ENCODE peak calls at places on chromosomes 6 and 20, in four cellular contexts. F, U, W and D are unnamed samples.

GRCh38 chr20:17683218-17684076 is 1.4 kb upstream of the RRBP1 start:
- DNase-seq in W (no peak), U (no peak), F (no peak), D (no peak)

GRCh38 chr6:100171533-100172321 is 177.7 kb upstream of the MCHR2 start:
- DNase-seq in U (no peak), F (no peak), W (no peak), D (peak)

GRCh38 chr20:40080059-40080652 is 608.9 kb downstream of the MAFB start:
- DNase-seq in F (no peak), U (no peak), W (no peak), D (no peak)

GRCh38 chr6:115577270-115577669 is 483.4 kb downstream of the FRK start:
- DNase-seq in F (no peak), U (no peak), W (no peak), D (no peak)

GRCh38 chr6:136969433-136969832 is 47.3 kb downstream of the SLC35D3 start:
- DNase-seq in U (no peak), F (peak), W (no peak), D (peak)

GRCh38 chr20:63015147-63015664 is 8.4 kb upstream of the BHLHE23 start:
- DNase-seq in W (no peak), F (no peak), U (no peak), D (no peak)

GRCh38 chr6:154891901-154892300 is 103.2 kb upstream of the TIAM2 start:
- DNase-seq in F (no peak), U (no peak), W (peak), D (no peak)

GRCh38 chr6:39416728-39417127 is 94.2 kb upstream of the KCNK16 start:
- DNase-seq in F (no peak), W (peak), U (no peak), D (peak)

GRCh38 chr6:4582506-4582905 is 193.7 kb upstream of the CDYL start:
- DNase-seq in F (no peak), U (no peak), W (peak), D (no peak)

GRCh38 chr6:145600299-145600698 is 135.0 kb downstream of the EPM2A start:
- DNase-seq in F (no peak), W (no peak), U (no peak), D (no peak)

GRCh38 chr20:3747471-3747870 is 15.0 kb downstream of the HSPA12B start:
- DNase-seq in U (no peak), W (no peak), F (no peak), D (no peak)

GRCh38 chr6:85291326-85291725 is 158.6 kb upstream of the NT5E start:
- DNase-seq in W (no peak), U (no peak), F (no peak), D (no peak)
- H3K27ac ChIP-seq in W (no peak), U (no peak), F (no peak), D (no peak)

GRCh38 chr20:20549267-20549612 is 163.2 kb downstream of the RALGAPA2 start:
- DNase-seq in F (no peak), U (no peak), W (no peak), D (peak)

GRCh38 chr20:20548527-20549266 is 163.7 kb downstream of the RALGAPA2 start:
- DNase-seq in U (no peak), F (no peak), W (no peak), D (peak)

GRCh38 chr20:20547876-20548266 is 164.6 kb downstream of the RALGAPA2 start:
- DNase-seq in W (no peak), U (no peak), F (no peak), D (no peak)

GRCh38 chr20:20551409-20551808 is 161.0 kb downstream of the RALGAPA2 start:
- DNase-seq in F (no peak), W (no peak), U (no peak), D (no peak)

DNA sequence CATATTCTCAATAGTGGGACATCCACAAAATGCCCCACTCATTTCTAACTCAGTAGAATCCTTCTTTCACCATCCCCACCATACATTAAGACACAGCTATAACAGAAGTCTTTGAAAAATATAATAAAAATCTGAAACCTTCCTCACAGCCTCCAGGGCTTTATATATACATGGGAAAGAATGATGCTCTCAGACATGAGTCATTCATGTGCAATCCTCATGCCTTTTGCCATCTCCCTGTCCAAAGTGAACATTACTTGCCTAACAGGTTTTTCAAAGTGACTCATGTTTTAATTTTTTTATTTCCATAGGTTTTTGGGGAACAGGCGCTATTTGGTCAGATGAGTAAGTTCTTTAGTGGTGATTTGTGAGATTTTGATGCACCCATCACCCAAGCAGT is 162.7 kb downstream of the RALGAPA2 start:
- DNase-seq in F (no peak), W (peak), U (no peak), D (peak)
- H3K27ac ChIP-seq in F (no peak), W (no peak), U (no peak), D (peak)

GRCh38 chr6:56864171-56864616 is 90.7 kb upstream of the BEND6 start:
- DNase-seq in F (no peak), W (no peak), U (no peak), D (no peak)
- H3K27ac ChIP-seq in F (no peak), W (peak), U (peak), D (peak)

DNA sequence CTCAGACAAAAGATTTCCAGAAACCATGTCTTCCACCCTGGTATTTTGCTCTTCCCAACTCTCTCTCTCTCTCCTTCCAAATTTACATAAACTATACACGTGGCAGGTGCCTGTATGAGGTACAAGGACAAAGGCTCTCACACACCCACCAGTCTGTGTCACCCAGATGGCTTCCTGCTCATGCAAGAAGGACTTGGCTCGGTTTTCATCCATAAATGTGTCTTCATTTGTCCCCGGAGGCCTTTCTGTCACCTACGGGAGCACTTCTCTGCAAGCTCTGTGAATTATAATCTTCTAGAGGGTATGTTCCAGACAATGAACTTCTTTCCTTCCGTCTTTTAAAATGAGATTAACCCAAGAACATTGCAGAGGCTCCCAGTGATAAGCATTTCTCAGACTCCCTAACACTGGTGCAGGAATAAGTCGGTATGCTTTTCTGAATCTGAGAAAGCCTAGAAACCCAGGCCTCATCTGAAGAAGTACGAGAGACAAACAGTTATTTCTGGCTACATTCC is 123.6 kb downstream of the PTPRT start:
- DNase-seq in U (no peak), W (no peak), F (no peak), D (no peak)
- H3K27ac ChIP-seq in U (no peak), W (no peak), F (no peak), D (no peak)

DNA sequence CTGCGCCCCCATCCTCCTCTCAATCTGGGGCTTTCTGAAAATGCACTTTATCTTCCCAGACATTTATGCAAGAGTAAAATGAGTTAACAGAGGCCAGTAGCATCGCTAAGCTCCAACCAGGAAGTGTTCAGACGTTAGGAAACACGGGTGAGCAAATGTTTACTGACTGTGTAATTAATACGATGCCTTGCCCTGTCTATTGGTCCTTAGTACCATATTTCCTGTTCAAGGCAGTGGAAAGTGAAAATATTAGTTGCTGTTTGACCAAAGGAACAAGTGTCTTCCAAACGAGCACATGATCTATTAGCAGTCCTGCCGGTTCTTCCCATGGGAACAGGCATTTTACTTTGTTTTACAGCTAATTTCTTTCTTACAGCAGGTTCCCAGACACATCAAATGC is 311.1 kb upstream of the JAG1 start:
- DNase-seq in W (peak), U (no peak), F (no peak), D (no peak)
- H3K27ac ChIP-seq in W (no peak), U (no peak), F (peak), D (peak)

GRCh38 chr6:3118353-3119039 is at the start of gene BPHL:
- DNase-seq in W (peak), U (peak), F (peak), D (peak)

GRCh38 chr6:3119040-3119723 is 671 bp downstream of the BPHL start:
- DNase-seq in W (peak), U (no peak), F (no peak), D (no peak)

GRCh38 chr6:3114377-3114776 is 4.1 kb upstream of the BPHL start:
- DNase-seq in F (no peak), W (no peak), U (no peak), D (no peak)

GRCh38 chr6:3120765-3121089 is 2.2 kb downstream of the BPHL start:
- DNase-seq in U (no peak), F (no peak), W (no peak), D (no peak)

DNA sequence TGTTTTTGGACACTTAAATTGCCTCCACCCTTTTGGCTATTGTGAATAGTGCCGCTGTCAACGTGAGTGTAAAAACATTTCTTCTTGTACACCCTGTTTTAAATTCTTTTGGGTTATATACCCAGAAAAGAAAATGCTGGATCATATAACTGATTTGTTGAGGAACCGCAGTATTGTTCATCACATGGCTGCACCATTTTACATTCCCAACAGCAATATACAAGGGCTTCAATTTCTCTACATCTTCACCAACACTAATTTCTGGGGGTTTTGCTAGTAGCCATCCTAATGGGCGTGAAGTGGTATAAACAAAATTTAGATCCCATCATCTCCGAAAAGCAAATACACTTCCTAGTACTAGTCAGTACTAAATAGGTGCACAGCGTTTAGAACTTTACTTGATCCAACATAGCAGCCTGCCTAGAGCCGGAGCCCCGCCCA is 579 bp upstream of the BPHL start:
- DNase-seq in W (no peak), F (no peak), U (peak), D (no peak)
- H3K27ac ChIP-seq in W (peak), F (peak), U (peak), D (peak)